ENCODE peak calls at places on chromosome 10, in ten cellular contexts. M is astrocyte of the spinal cord, W is K562, D is upper lobe of left lung, Q is endothelial cell, O is GM23338, K is right lobe of liver, T is Peyer's patch, H is fibroblast of the aortic adventitia, A is coronary artery. U is an unnamed sample.

GRCh38 chr10:29611796-29612381 is 22.9 kb downstream of the SVIL start:
- DNase-seq in H (peak), O (no peak), A (no peak), D (no peak), M (no peak), K (no peak), W (no peak), Q (no peak), T (no peak), U (peak)

GRCh38 chr10:13973742-13974141 is 357.0 kb downstream of the FRMD4A start:
- DNase-seq in K (no peak), H (peak), M (no peak), O (no peak), Q (no peak), W (no peak), D (no peak), T (no peak), A (peak), U (no peak)

GRCh38 chr10:102670871-102671434 is 26.7 kb downstream of the TRIM8 start:
- DNase-seq in K (no peak), T (peak), H (no peak), W (peak), M (no peak), Q (no peak), D (no peak), O (peak), A (no peak), U (no peak)

GRCh38 chr10:97861351-97861750 is 11.7 kb downstream of the GOLGA7B start:
- DNase-seq in T (no peak), K (no peak), H (peak), D (no peak), M (peak), O (no peak), W (no peak), A (no peak), Q (no peak), U (no peak)

GRCh38 chr10:102450374-102451104 is 804 bp downstream of the C10orf95 start:
- DNase-seq in W (peak), A (no peak), Q (peak), O (peak), T (peak), K (peak), D (peak), H (peak), M (peak), U (peak)

GRCh38 chr10:102611514-102612095 is 32.7 kb upstream of the TRIM8 start:
- DNase-seq in K (no peak), T (no peak), H (peak), M (peak), O (no peak), Q (no peak), A (no peak), W (no peak), D (no peak), U (no peak)

GRCh38 chr10:48926255-48926654 is 13.4 kb downstream of the LRRC18 start:
- DNase-seq in K (no peak), H (no peak), T (no peak), O (no peak), W (no peak), A (no peak), M (no peak), Q (no peak), D (no peak), U (peak)

GRCh38 chr10:74244097-74244685 is 93.2 kb downstream of the ADK start:
- DNase-seq in T (no peak), D (no peak), Q (no peak), M (peak), K (no peak), W (no peak), O (peak), H (peak), A (no peak), U (no peak)

GRCh38 chr10:51918921-51919325 is 219.5 kb upstream of the CSTF2T start:
- DNase-seq in T (no peak), D (no peak), K (no peak), W (no peak), O (no peak), A (no peak), Q (peak), M (no peak), H (no peak), U (no peak)

GRCh38 chr10:65306201-65306600 is 1619.6 kb upstream of the LRRTM3 start:
- DNase-seq in W (no peak), D (no peak), M (no peak), T (no peak), H (no peak), A (no peak), O (no peak), K (no peak), Q (no peak), U (no peak)

GRCh38 chr10:117450940-117451339 is 75.7 kb upstream of the PDZD8 start:
- DNase-seq in K (no peak), M (no peak), W (no peak), Q (no peak), D (no peak), T (no peak), A (no peak), H (peak), O (no peak), U (no peak)

GRCh38 chr10:78450239-78450638 is 416.6 kb downstream of the RPS24 start:
- DNase-seq in A (peak), M (no peak), W (no peak), O (no peak), T (peak), Q (no peak), H (no peak), K (no peak), D (no peak), U (no peak)

GRCh38 chr10:71735709-71736569 is 16.4 kb upstream of the C10orf105 start:
- DNase-seq in D (no peak), Q (no peak), M (no peak), K (no peak), O (no peak), W (no peak), A (no peak), H (no peak), T (peak), U (no peak)

GRCh38 chr10:106181491-106181890 is 983.0 kb downstream of the SORCS1 start:
- DNase-seq in T (no peak), A (no peak), M (peak), W (no peak), K (no peak), O (no peak), Q (no peak), H (peak), D (no peak), U (no peak)

GRCh38 chr10:3948843-3949242 is 163.8 kb upstream of the KLF6 start:
- DNase-seq in H (no peak), A (no peak), O (no peak), K (no peak), W (no peak), T (peak), M (peak), D (no peak), Q (no peak), U (peak)

GRCh38 chr10:121188005-121188404 is 336.8 kb downstream of the WDR11 start:
- DNase-seq in A (no peak), O (peak), K (no peak), D (no peak), W (no peak), Q (no peak), M (no peak), T (peak), H (no peak), U (no peak)

GRCh38 chr10:108490931-108491330 is 1326.4 kb upstream of the SORCS1 start:
- DNase-seq in H (no peak), W (no peak), D (no peak), T (no peak), O (no peak), M (no peak), K (no peak), A (no peak), Q (no peak), U (no peak)

GRCh38 chr10:15427836-15428414 is 56.8 kb upstream of the FAM171A1 start:
- DNase-seq in K (no peak), T (no peak), A (no peak), M (peak), H (peak), O (peak), W (peak), D (no peak), Q (no peak), U (no peak)

GRCh38 chr10:53209941-53210611 is 437.5 kb upstream of the MBL2 start:
- DNase-seq in M (peak), W (no peak), A (no peak), T (no peak), Q (no peak), H (peak), D (no peak), O (peak), K (no peak), U (no peak)

GRCh38 chr10:22054946-22055345 is 51.4 kb upstream of the DNAJC1 start:
- DNase-seq in T (no peak), W (no peak), D (no peak), K (no peak), O (no peak), A (no peak), M (no peak), Q (no peak), H (no peak), U (no peak)

GRCh38 chr10:59177031-59177861 is 803 bp downstream of the PHYHIPL start:
- DNase-seq in M (peak), D (no peak), T (peak), Q (peak), H (peak), A (no peak), W (no peak), K (peak), O (peak), U (no peak)

GRCh38 chr10:122034149-122034756 is 45.3 kb downstream of the TACC2 start:
- DNase-seq in A (no peak), Q (no peak), H (no peak), W (no peak), O (no peak), K (no peak), D (no peak), T (no peak), M (no peak), U (no peak)

GRCh38 chr10:33421789-33422188 is 87.3 kb upstream of the NRP1 start:
- DNase-seq in W (no peak), M (peak), Q (no peak), K (no peak), H (peak), A (peak), O (no peak), T (no peak), D (no peak), U (no peak)

GRCh38 chr10:131354380-131354779 is 42.9 kb upstream of the TCERG1L start:
- DNase-seq in M (no peak), D (no peak), Q (no peak), H (no peak), O (peak), W (no peak), K (no peak), A (no peak), T (no peak), U (peak)

GRCh38 chr10:14487511-14487909 is 156.8 kb upstream of the FRMD4A start:
- DNase-seq in A (no peak), W (no peak), Q (no peak), T (no peak), K (no peak), D (no peak), O (no peak), H (no peak), M (peak), U (no peak)

GRCh38 chr10:111967116-111967515 is 216.4 kb downstream of the GPAM start:
- DNase-seq in W (no peak), T (no peak), A (no peak), M (no peak), K (no peak), O (no peak), Q (no peak), D (no peak), H (no peak), U (no peak)

GRCh38 chr10:111972109-111972508 is 211.5 kb downstream of the GPAM start:
- DNase-seq in H (peak), D (no peak), T (no peak), Q (no peak), W (no peak), M (no peak), A (no peak), O (no peak), K (no peak), U (no peak)

GRCh38 chr10:111967547-111967946 is 216.0 kb downstream of the GPAM start:
- DNase-seq in T (no peak), M (no peak), A (no peak), O (peak), K (no peak), W (no peak), H (no peak), Q (no peak), D (no peak), U (no peak)

GRCh38 chr10:111973306-111973705 is 210.3 kb downstream of the GPAM start:
- DNase-seq in W (no peak), D (no peak), M (no peak), O (no peak), H (peak), A (no peak), T (no peak), Q (no peak), K (no peak), U (no peak)

GRCh38 chr10:111968624-111969023 is 214.9 kb downstream of the GPAM start:
- DNase-seq in M (no peak), A (no peak), T (no peak), H (peak), O (no peak), Q (no peak), D (no peak), W (no peak), K (no peak), U (no peak)
- TF ChIP-seq CTCF in M (no peak), A (no peak), T (no peak), H (no peak), O (no peak), Q (no peak), D (no peak), W (no peak), K (no peak), U (no peak)

GRCh38 chr10:103892181-103892580 is 25.8 kb downstream of the STN1 start:
- DNase-seq in M (no peak), W (no peak), O (no peak), A (no peak), D (no peak), Q (no peak), T (no peak), H (no peak), K (no peak), U (no peak)
- TF ChIP-seq CTCF in M (no peak), W (no peak), O (no peak), A (no peak), D (no peak), Q (no peak), T (no peak), H (no peak), K (no peak), U (no peak)

GRCh38 chr10:82966130-82966529 is 1091.1 kb downstream of the NRG3 start:
- DNase-seq in T (no peak), W (no peak), D (no peak), Q (no peak), H (no peak), M (no peak), K (no peak), A (no peak), O (no peak), U (no peak)

GRCh38 chr10:82968533-82968932 is 1093.5 kb downstream of the NRG3 start:
- DNase-seq in A (no peak), M (no peak), K (no peak), Q (no peak), H (peak), W (no peak), O (no peak), T (no peak), D (no peak), U (no peak)

GRCh38 chr10:82969405-82969804 is 1094.4 kb downstream of the NRG3 start:
- DNase-seq in K (no peak), A (no peak), Q (no peak), W (no peak), D (no peak), M (peak), O (peak), T (no peak), H (peak), U (no peak)
- TF ChIP-seq CTCF in K (peak), A (no peak), Q (peak), W (peak), D (peak), M (peak), O (peak), T (no peak), H (no peak), U (peak)

GRCh38 chr10:124992462-124993344 is 50.8 kb downstream of the ZRANB1 start:
- DNase-seq in K (peak), M (peak), W (no peak), O (peak), D (peak), A (no peak), T (peak), Q (peak), H (peak), U (peak)
- TF ChIP-seq CTCF in K (peak), M (peak), W (no peak), O (peak), D (peak), A (peak), T (peak), Q (peak), H (peak), U (peak)

GRCh38 chr10:100637785-100638184 is 102.0 kb downstream of the HIF1AN start:
- DNase-seq in D (no peak), H (no peak), W (peak), M (no peak), A (no peak), O (peak), Q (peak), T (no peak), K (no peak), U (no peak)

GRCh38 chr10:100631192-100631591 is 95.4 kb downstream of the HIF1AN start:
- DNase-seq in H (no peak), Q (no peak), D (no peak), W (peak), M (no peak), O (no peak), T (no peak), K (no peak), A (no peak), U (no peak)

GRCh38 chr10:100632027-100632426 is 96.3 kb downstream of the HIF1AN start:
- DNase-seq in O (no peak), K (no peak), Q (no peak), T (no peak), M (no peak), W (no peak), D (no peak), A (no peak), H (no peak), U (no peak)

GRCh38 chr10:100636848-100637553 is 101.3 kb downstream of the HIF1AN start:
- DNase-seq in Q (no peak), A (no peak), W (peak), M (no peak), D (no peak), K (no peak), O (no peak), T (no peak), H (no peak), U (no peak)

DNA sequence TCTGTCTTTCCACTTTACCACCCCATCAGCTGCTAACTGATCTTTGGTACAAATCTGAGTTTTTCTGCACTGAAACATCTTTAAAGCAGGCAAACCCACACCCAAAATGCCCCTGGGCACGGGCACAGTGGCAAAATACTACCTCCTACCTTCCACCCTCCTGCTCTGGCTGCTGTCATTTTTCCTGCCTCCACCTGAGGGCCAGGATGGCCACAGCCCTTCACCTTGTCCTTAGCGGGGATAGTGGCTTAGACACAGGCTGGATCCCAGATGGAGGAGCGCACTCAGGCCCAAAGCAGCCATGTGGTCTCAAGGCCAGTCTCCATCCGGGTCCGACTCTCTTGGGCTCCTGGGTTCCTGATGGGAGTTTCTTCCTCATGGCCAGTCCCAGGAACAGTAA is 98.3 kb downstream of the HIF1AN start:
- DNase-seq in A (no peak), O (no peak), H (no peak), W (no peak), T (no peak), D (no peak), M (no peak), Q (no peak), K (no peak), U (no peak)
- TF ChIP-seq CTCF in A (no peak), O (peak), H (no peak), W (no peak), T (no peak), D (no peak), M (no peak), Q (no peak), K (no peak), U (no peak)

U was measured in osteocyte.